ENCODE peak calls at places on chromosomes 3 and 15, in six cellular contexts. U, L, N, V, G and R are unnamed samples.

GRCh38 chr3:114144909-114145688 is 33.8 kb downstream of the DRD3 start:
- DNase-seq in U (no peak), L (no peak), N (peak), V (peak), G (peak), R (no peak)

GRCh38 chr3:49277357-49277723 is 308 bp upstream of the C3orf62 start:
- DNase-seq in U (no peak), L (no peak), N (no peak), V (no peak), G (no peak), R (no peak)

GRCh38 chr3:158573714-158574113 is 2.7 kb downstream of the MLF1 start:
- DNase-seq in U (no peak), L (peak), N (no peak), V (no peak), G (no peak), R (no peak)

GRCh38 chr3:28050895-28051294 is 190.5 kb upstream of the CMC1 start:
- DNase-seq in U (no peak), L (no peak), N (no peak), V (peak), G (no peak), R (no peak)

GRCh38 chr3:183826448-183826847 is 1.1 kb upstream of the MAP6D1 start:
- DNase-seq in U (no peak), L (no peak), N (peak), V (no peak), G (no peak), R (peak)

GRCh38 chr3:50272911-50273688 is 4.2 kb downstream of the SEMA3B start:
- DNase-seq in U (peak), L (peak), N (peak), V (peak), G (no peak), R (peak)

GRCh38 chr3:12040902-12041301 is 36.7 kb downstream of the SYN2 start:
- DNase-seq in U (no peak), L (no peak), N (no peak), V (no peak), G (no peak), R (peak)

GRCh38 chr3:70832035-70832795 is 519.8 kb upstream of the MDFIC2 start:
- DNase-seq in U (no peak), L (no peak), N (no peak), V (peak), G (peak), R (no peak)

GRCh38 chr3:76131396-76132153 is 346.2 kb upstream of the ZNF717 start:
- DNase-seq in U (no peak), L (no peak), N (no peak), V (peak), G (no peak), R (no peak)

GRCh38 chr3:111325160-111325707 is 216.8 kb upstream of the CD96 start:
- DNase-seq in U (no peak), L (no peak), N (no peak), V (no peak), G (no peak), R (no peak)

GRCh38 chr3:72746412-72747411 is 101.5 kb downstream of the SHQ1 start:
- DNase-seq in U (no peak), L (no peak), N (no peak), V (peak), G (no peak), R (no peak)

GRCh38 chr3:142595581-142595950 is 627 bp upstream of the PLS1 start:
- DNase-seq in U (no peak), L (peak), N (peak), V (peak), G (peak), R (no peak)

GRCh38 chr3:133994166-133994910 is 35.4 kb downstream of the SLCO2A1 start:
- DNase-seq in U (no peak), L (no peak), N (no peak), V (no peak), G (no peak), R (no peak)

GRCh38 chr3:12437223-12437605 is 47.1 kb upstream of the TSEN2 start:
- DNase-seq in U (no peak), L (no peak), N (no peak), V (no peak), G (no peak), R (no peak)

GRCh38 chr3:34859741-34860140 is 779.6 kb upstream of the ARPP21 start:
- DNase-seq in U (no peak), L (peak), N (no peak), V (peak), G (no peak), R (no peak)

GRCh38 chr3:111864821-111865656 is 6.0 kb downstream of the PHLDB2 start:
- DNase-seq in U (no peak), L (peak), N (no peak), V (peak), G (peak), R (no peak)

GRCh38 chr3:131789188-131789587 is 245.6 kb downstream of the CPNE4 start:
- DNase-seq in U (no peak), L (no peak), N (no peak), V (no peak), G (no peak), R (no peak)

GRCh38 chr3:156187146-156187769 is 66.9 kb downstream of the KCNAB1 start:
- DNase-seq in U (no peak), L (no peak), N (no peak), V (peak), G (no peak), R (no peak)

GRCh38 chr3:191762323-191762960 is 301.5 kb downstream of the PYDC2 start:
- DNase-seq in U (peak), L (peak), N (no peak), V (peak), G (no peak), R (no peak)

GRCh38 chr3:129569856-129570255 is 26.9 kb downstream of the H1-8 start:
- DNase-seq in U (no peak), L (no peak), N (no peak), V (no peak), G (no peak), R (no peak)

GRCh38 chr3:143652118-143652517 is 196.2 kb downstream of the SLC9A9 start:
- DNase-seq in U (no peak), L (no peak), N (no peak), V (no peak), G (no peak), R (no peak)

GRCh38 chr15:67884514-67885225 is 44.8 kb upstream of the RNU6-1 start:
- DNase-seq in U (peak), L (peak), N (peak), V (peak), G (no peak), R (peak)

GRCh38 chr3:187021748-187022402 is 91.5 kb downstream of the ST6GAL1 start:
- DNase-seq in U (no peak), L (no peak), N (no peak), V (no peak), G (no peak), R (no peak)

GRCh38 chr15:75202251-75203016 is 752 bp downstream of the C15orf39 start:
- DNase-seq in U (peak), L (peak), N (peak), V (peak), G (peak), R (peak)

GRCh38 chr3:171393032-171393744 is 67.0 kb downstream of the TNIK start:
- DNase-seq in U (no peak), L (peak), N (peak), V (peak), G (peak), R (no peak)